ENCODE peak calls at places on chromosomes 16 and 17, in six cellular contexts. A is colonic mucosa; V is psoas muscle; Y is CD4-positive, alpha-beta T cell; Z is NT2/D1; W is lower lobe of right lung. H is an unnamed sample.
A peak's percentile ranks its signal among the peaks of the same experiment; 100 is the strongest.

GRCh38 chr17:35765731-35766488 is 5.2 kb downstream of the C17orf50 start:
- DNase-seq in A (no peak), V (no peak), Y (no peak), Z (no peak), W (no peak), H (no peak)

GRCh38 chr17:17691468-17692263 is 10.4 kb downstream of the RAI1 start:
- DNase-seq in A (no peak), V (no peak), Y (no peak), Z (no peak), W (no peak), H (no peak)

GRCh38 chr17:71985111-71986039 is 135.4 kb upstream of the SOX9 start:
- DNase-seq in A (no peak), V (no peak), Y (no peak), Z (no peak), W (no peak), H (no peak)

GRCh38 chr17:40547079-40547784 is 18.0 kb downstream of the CCR7 start:
- DNase-seq in A (no peak), V (peak; percentile 44), Y (peak; percentile 77), Z (no peak), W (no peak), H (peak; percentile 72)

GRCh38 chr16:68737046-68737729 is at the start of gene CDH1:
- DNase-seq in A (peak; percentile 97), V (no peak), Y (peak; percentile 15), Z (no peak), W (peak; percentile 94), H (no peak)

GRCh38 chr16:56022818-56023217 is 147.6 kb upstream of the CES5A start:
- DNase-seq in A (no peak), V (no peak), Y (no peak), Z (no peak), W (no peak), H (no peak)

GRCh38 chr16:85437161-85438052 is 175.7 kb upstream of the GSE1 start:
- DNase-seq in A (peak; percentile 94), V (no peak), Y (no peak), Z (peak; percentile 78), W (peak; percentile 76), H (no peak)

GRCh38 chr17:66661411-66661843 is 173.5 kb upstream of the CACNG5 start:
- DNase-seq in A (no peak), V (peak; percentile 56), Y (no peak), Z (no peak), W (no peak), H (no peak)

DNA sequence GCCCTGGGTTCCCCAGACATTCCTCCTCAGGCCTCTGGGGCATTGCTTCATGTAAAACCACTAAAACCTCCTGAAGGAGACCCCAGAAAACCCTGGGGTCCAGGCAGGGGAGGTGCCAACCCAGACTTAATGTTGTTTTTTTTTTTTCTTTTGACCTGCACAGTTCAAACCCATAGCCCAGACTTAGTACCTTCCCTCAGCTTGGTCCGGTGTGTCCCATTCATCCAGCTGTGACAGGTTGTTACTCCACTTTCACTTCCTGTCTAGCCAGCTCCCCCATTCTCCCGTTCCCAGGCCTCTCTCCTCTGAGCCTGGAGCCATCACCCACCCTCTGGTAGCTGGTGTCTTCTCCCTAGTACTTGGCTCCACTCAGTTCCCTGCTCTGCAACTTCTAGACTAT is 4.8 kb downstream of the CDR2L start:
- DNase-seq in A (no peak), V (no peak), Y (no peak), Z (no peak), W (no peak), H (no peak)
- H3K9me3 ChIP-seq in A (no peaks in the 10 kb centered on the region), V (no peaks in the 10 kb centered on the region), Y (no peaks in the 10 kb centered on the region), Z (no peaks in the 10 kb centered on the region), W (no peaks in the 10 kb centered on the region), H (no peaks in the 10 kb centered on the region)

GRCh38 chr17:64087252-64088005 is 42.5 kb downstream of the ERN1 start:
- DNase-seq in A (no peak), V (no peak), Y (no peak), Z (no peak), W (no peak), H (no peak)
- H3K9me3 ChIP-seq in A (no peaks in the 10 kb centered on the region), V (no peaks in the 10 kb centered on the region), Y (no peaks in the 10 kb centered on the region), Z (no peaks in the 10 kb centered on the region), W (no peaks in the 10 kb centered on the region), H (no peaks in the 10 kb centered on the region)

GRCh38 chr16:10412935-10413601 is 27.2 kb downstream of the ATF7IP2 start:
- DNase-seq in A (no peak), V (no peak), Y (no peak), Z (no peak), W (no peak), H (no peak)
- H3K9me3 ChIP-seq in A (peaks cover 9% of the 10 kb centered on the region), V (peaks cover 29% of the 10 kb centered on the region), Y (peaks cover 81% of the 10 kb centered on the region), Z (peaks cover 84% of the 10 kb centered on the region), W (peaks cover 75% of the 10 kb centered on the region), H (peaks cover 11% of the 10 kb centered on the region)

GRCh38 chr17:34091975-34092374 is 163.1 kb upstream of the CCL2 start:
- DNase-seq in A (no peak), V (no peak), Y (no peak), Z (no peak), W (no peak), H (no peak)
- H3K9me3 ChIP-seq in A (no peaks in the 10 kb centered on the region), V (no peaks in the 10 kb centered on the region), Y (no peaks in the 10 kb centered on the region), Z (peaks cover 7% of the 10 kb centered on the region), W (no peaks in the 10 kb centered on the region), H (no peaks in the 10 kb centered on the region)

DNA sequence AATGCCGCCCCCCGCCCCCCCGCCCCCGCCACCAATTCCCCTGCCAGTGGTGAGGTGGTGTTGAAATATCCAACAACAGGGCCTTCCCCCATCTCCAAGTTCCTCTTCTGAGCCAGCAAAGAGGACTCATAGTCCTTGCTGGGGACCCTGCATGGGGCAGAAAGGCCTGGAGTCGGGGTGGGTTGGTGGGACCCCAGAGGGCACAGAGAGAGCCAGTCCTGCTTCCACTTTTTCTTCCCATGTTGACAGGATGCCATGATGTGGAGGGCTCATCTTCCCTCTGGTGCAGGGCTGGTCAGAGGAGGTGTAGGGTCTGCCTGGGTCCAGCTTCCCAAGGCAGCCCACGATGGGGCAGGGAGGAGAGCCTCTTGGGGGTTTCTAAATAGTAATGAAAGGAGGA is 49.0 kb upstream of the PIK3R6 start:
- DNase-seq in A (no peak), V (no peak), Y (no peak), Z (no peak), W (no peak), H (no peak)
- H3K9me3 ChIP-seq in A (no peaks in the 10 kb centered on the region), V (peaks cover 18% of the 10 kb centered on the region), Y (no peaks in the 10 kb centered on the region), Z (peaks cover 19% of the 10 kb centered on the region), W (peaks cover 13% of the 10 kb centered on the region), H (no peaks in the 10 kb centered on the region)

DNA sequence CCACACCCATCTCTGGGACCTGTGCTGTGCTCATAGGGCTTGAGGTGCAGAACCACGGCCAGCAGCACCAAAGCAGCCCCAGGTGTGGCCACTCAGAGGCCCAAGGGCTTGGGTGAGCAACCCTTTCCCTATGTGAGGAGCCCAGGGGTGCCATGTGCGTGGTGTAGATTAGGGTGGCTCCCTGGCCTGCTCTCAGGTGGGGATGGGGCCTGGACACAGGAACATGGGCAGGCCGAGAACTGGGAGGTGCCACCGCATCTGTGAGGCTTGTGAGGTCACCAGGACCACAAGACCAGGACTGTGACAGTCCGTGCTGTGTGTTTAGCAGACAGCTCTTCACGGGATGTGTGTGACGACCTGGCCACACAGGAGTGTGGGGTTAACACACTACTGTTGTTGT is 103.5 kb upstream of the ZNF750 start:
- DNase-seq in A (no peak), V (peak; percentile 28), Y (no peak), Z (no peak), W (peak; percentile 18), H (no peak)
- H3K9me3 ChIP-seq in A (no peaks in the 10 kb centered on the region), V (peaks cover 18% of the 10 kb centered on the region), Y (peaks cover 31% of the 10 kb centered on the region), Z (peaks cover 59% of the 10 kb centered on the region), W (peaks cover 27% of the 10 kb centered on the region), H (peaks cover 12% of the 10 kb centered on the region)

GRCh38 chr16:35685085-35685484 is 2225.7 kb downstream of the TP53TG3F start:
- DNase-seq in A (no peak), V (no peak), Y (no peak), Z (no peak), W (no peak), H (no peak)
- H3K9me3 ChIP-seq in A (no peaks in the 10 kb centered on the region), V (no peaks in the 10 kb centered on the region), Y (peaks cover 42% of the 10 kb centered on the region), Z (no peaks in the 10 kb centered on the region), W (peaks cover 8% of the 10 kb centered on the region), H (no peaks in the 10 kb centered on the region)

DNA sequence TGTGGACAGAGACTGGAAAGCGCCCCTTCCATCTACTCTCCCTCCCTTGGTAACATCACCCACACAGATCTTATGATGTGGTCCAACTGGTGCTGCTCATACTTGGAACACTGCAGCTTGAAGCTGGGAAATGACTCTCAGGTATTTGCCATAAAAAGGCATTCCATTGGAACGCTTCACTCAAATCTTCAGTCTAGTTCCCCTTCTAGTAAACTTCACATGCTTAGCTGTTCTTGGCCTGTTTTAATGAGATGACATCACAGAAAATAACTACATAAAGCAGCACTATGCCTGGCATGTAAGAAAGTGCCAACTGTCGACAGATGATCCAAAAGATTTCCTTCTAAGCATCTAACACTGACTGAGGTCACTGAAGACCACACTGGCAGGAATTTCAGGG is 9.3 kb downstream of the ZNF263 start:
- DNase-seq in A (no peak), V (no peak), Y (no peak), Z (no peak), W (no peak), H (no peak)
- H3K9me3 ChIP-seq in A (peaks cover 26% of the 10 kb centered on the region), V (peaks cover 95% of the 10 kb centered on the region), Y (peaks cover 83% of the 10 kb centered on the region), Z (peaks cover 49% of the 10 kb centered on the region), W (peaks cover 95% of the 10 kb centered on the region), H (peaks cover 66% of the 10 kb centered on the region)

GRCh38 chr16:6967796-6968195 is 364.8 kb upstream of the RBFOX1 start:
- DNase-seq in A (no peak), V (no peak), Y (no peak), Z (no peak), W (no peak), H (no peak)
- H3K9me3 ChIP-seq in A (no peaks in the 10 kb centered on the region), V (no peaks in the 10 kb centered on the region), Y (no peaks in the 10 kb centered on the region), Z (no peaks in the 10 kb centered on the region), W (no peaks in the 10 kb centered on the region), H (no peaks in the 10 kb centered on the region)

DNA sequence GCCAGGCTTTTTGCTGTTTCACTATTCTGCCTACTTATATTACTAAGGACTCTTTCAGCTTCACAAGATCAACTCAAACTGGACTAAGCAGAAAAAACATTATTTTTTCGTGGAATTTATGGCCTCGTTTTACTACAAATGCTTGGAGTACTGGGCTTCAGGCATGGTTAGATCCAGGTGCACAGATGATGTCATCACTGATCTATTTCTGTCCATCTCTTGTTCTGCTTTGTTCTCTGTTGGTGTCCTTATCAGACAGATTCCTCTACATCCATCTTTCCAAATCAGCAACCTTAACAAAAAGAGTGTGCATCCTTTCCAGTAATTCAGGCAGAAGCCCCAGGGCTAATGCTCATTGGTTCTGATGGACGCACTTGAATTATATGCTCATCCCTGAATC is 109.9 kb upstream of the DNAH9 start:
- DNase-seq in A (no peak), V (no peak), Y (no peak), Z (no peak), W (no peak), H (no peak)
- H3K9me3 ChIP-seq in A (no peaks in the 10 kb centered on the region), V (no peaks in the 10 kb centered on the region), Y (no peaks in the 10 kb centered on the region), Z (peaks cover 3% of the 10 kb centered on the region), W (no peaks in the 10 kb centered on the region), H (no peaks in the 10 kb centered on the region)